ENCODE peak calls at places on chromosomes 12 and 14, in ten cellular contexts. R, F, Q, M, C, K, Y, D, I and O are unnamed samples.

GRCh38 chr12:132158677-132159554 is 14.7 kb downstream of the NOC4L start:
- DNase-seq in R (peak), F (no peak), Q (no peak), M (no peak), C (no peak), K (no peak), Y (no peak), D (peak), I (no peak), O (no peak)

GRCh38 chr14:104593241-104593701 is 11.3 kb downstream of the TMEM179 start:
- DNase-seq in R (no peak), F (no peak), Q (no peak), M (no peak), C (no peak), K (no peak), Y (no peak), D (no peak), I (no peak), O (no peak)

GRCh38 chr14:56814468-56815074 is 4.3 kb upstream of the OTX2 start:
- DNase-seq in R (no peak), F (no peak), Q (no peak), M (no peak), C (no peak), K (no peak), Y (no peak), D (no peak), I (no peak), O (no peak)

GRCh38 chr12:32549675-32550079 is 129.4 kb upstream of the DNM1L start:
- DNase-seq in R (no peak), F (no peak), Q (no peak), M (peak), C (no peak), K (no peak), Y (no peak), D (no peak), I (no peak), O (no peak)

GRCh38 chr12:69653703-69654102 is 43.0 kb upstream of the LRRC10 start:
- DNase-seq in R (peak), F (no peak), Q (no peak), M (no peak), C (no peak), K (no peak), Y (no peak), D (no peak), I (no peak), O (no peak)

GRCh38 chr14:26276757-26277156 is 321.1 kb downstream of the NOVA1 start:
- DNase-seq in R (no peak), F (no peak), Q (no peak), M (no peak), C (no peak), K (peak), Y (peak), D (no peak), I (peak), O (no peak)

GRCh38 chr14:67673451-67673850 is 981 bp downstream of the VTI1B start:
- DNase-seq in R (peak), F (no peak), Q (no peak), M (no peak), C (no peak), K (no peak), Y (no peak), D (no peak), I (no peak), O (no peak)

GRCh38 chr14:61588419-61588901 is 106.9 kb upstream of the HIF1A start:
- DNase-seq in R (no peak), F (no peak), Q (no peak), M (no peak), C (no peak), K (no peak), Y (no peak), D (no peak), I (no peak), O (no peak)

GRCh38 chr14:95021588-95021987 is 135.7 kb downstream of the DICER1 start:
- DNase-seq in R (no peak), F (no peak), Q (no peak), M (no peak), C (no peak), K (no peak), Y (no peak), D (no peak), I (no peak), O (no peak)

GRCh38 chr12:123160801-123161487 is 10.1 kb upstream of the PITPNM2 start:
- DNase-seq in R (no peak), F (no peak), Q (no peak), M (no peak), C (no peak), K (no peak), Y (no peak), D (no peak), I (no peak), O (no peak)

GRCh38 chr12:50764861-50765324 is 992 bp downstream of the ATF1 start:
- DNase-seq in R (peak), F (no peak), Q (no peak), M (no peak), C (no peak), K (no peak), Y (no peak), D (peak), I (peak), O (no peak)

GRCh38 chr12:108689314-108690190 is 41.8 kb downstream of the CORO1C start:
- DNase-seq in R (no peak), F (no peak), Q (no peak), M (no peak), C (no peak), K (peak), Y (no peak), D (no peak), I (peak), O (no peak)

GRCh38 chr12:95663525-95663924 is 112.2 kb upstream of the USP44 start:
- DNase-seq in R (peak), F (no peak), Q (no peak), M (no peak), C (no peak), K (no peak), Y (no peak), D (no peak), I (no peak), O (no peak)

GRCh38 chr12:83216230-83216629 is 529.5 kb downstream of the TMTC2 start:
- DNase-seq in R (no peak), F (no peak), Q (no peak), M (no peak), C (no peak), K (no peak), Y (no peak), D (no peak), I (no peak), O (no peak)